ENCODE peak calls at places on chromosomes 6 and 20, in seven cellular contexts. One of them, this sample, is unnamed.

GRCh38 chr6:38068854-38069253 is 249.3 kb downstream of the ZFAND3 start:
- DNase-seq in body of pancreas: no peak
- DNase-seq in tibial nerve: peak
- DNase-seq in A549: no peak
- DNase-seq in IMR-90: no peak
- DNase-seq in esophagus muscularis mucosa: no peak
- DNase-seq in HepG2: no peak
- DNase-seq in this sample: no peak

GRCh38 chr20:46222521-46223007 is 85.7 kb downstream of the CDH22 start:
- DNase-seq in esophagus muscularis mucosa: no peak
- DNase-seq in HepG2: no peak
- DNase-seq in tibial nerve: no peak
- DNase-seq in A549: no peak
- DNase-seq in IMR-90: no peak
- DNase-seq in body of pancreas: peak
- DNase-seq in this sample: no peak

GRCh38 chr6:4344317-4344899 is 209.0 kb upstream of the ECI2 start:
- DNase-seq in HepG2: no peak
- DNase-seq in tibial nerve: no peak
- DNase-seq in IMR-90: no peak
- DNase-seq in esophagus muscularis mucosa: peak
- DNase-seq in A549: no peak
- DNase-seq in body of pancreas: no peak
- DNase-seq in this sample: peak

GRCh38 chr6:85096976-85097375 is 332.6 kb upstream of the TBX18 start:
- DNase-seq in body of pancreas: no peak
- DNase-seq in esophagus muscularis mucosa: peak
- DNase-seq in A549: no peak
- DNase-seq in HepG2: no peak
- DNase-seq in tibial nerve: no peak
- DNase-seq in IMR-90: no peak
- DNase-seq in this sample: no peak

GRCh38 chr6:105332576-105332975 is 70.3 kb downstream of the PREP start:
- DNase-seq in A549: no peak
- DNase-seq in IMR-90: no peak
- DNase-seq in tibial nerve: no peak
- DNase-seq in esophagus muscularis mucosa: no peak
- DNase-seq in body of pancreas: no peak
- DNase-seq in HepG2: no peak
- DNase-seq in this sample: no peak

GRCh38 chr6:101537917-101538316 is 144.4 kb downstream of the GRIK2 start:
- DNase-seq in A549: no peak
- DNase-seq in tibial nerve: no peak
- DNase-seq in HepG2: no peak
- DNase-seq in esophagus muscularis mucosa: no peak
- DNase-seq in IMR-90: peak
- DNase-seq in body of pancreas: no peak
- DNase-seq in this sample: no peak

GRCh38 chr6:35218456-35218855 is 4.7 kb downstream of the SCUBE3 start:
- DNase-seq in HepG2: no peak
- DNase-seq in A549: no peak
- DNase-seq in IMR-90: no peak
- DNase-seq in tibial nerve: no peak
- DNase-seq in esophagus muscularis mucosa: no peak
- DNase-seq in body of pancreas: no peak
- DNase-seq in this sample: no peak

GRCh38 chr20:45444050-45444449 is 25.5 kb upstream of the WFDC2 start:
- DNase-seq in esophagus muscularis mucosa: no peak
- DNase-seq in tibial nerve: no peak
- DNase-seq in IMR-90: no peak
- DNase-seq in HepG2: no peak
- DNase-seq in A549: no peak
- DNase-seq in body of pancreas: no peak
- DNase-seq in this sample: no peak

GRCh38 chr6:40860443-40860842 is 178.6 kb downstream of the UNC5CL start:
- DNase-seq in body of pancreas: no peak
- DNase-seq in esophagus muscularis mucosa: no peak
- DNase-seq in IMR-90: no peak
- DNase-seq in tibial nerve: no peak
- DNase-seq in HepG2: no peak
- DNase-seq in A549: no peak
- DNase-seq in this sample: peak

GRCh38 chr20:45890077-45890996 is 671 bp downstream of the NEURL2 start:
- DNase-seq in IMR-90: peak
- DNase-seq in A549: peak
- DNase-seq in body of pancreas: peak
- DNase-seq in tibial nerve: peak
- DNase-seq in esophagus muscularis mucosa: peak
- DNase-seq in HepG2: peak
- DNase-seq in this sample: no peak

GRCh38 chr20:2323051-2323450 is 27.2 kb downstream of the TGM3 start:
- DNase-seq in IMR-90: no peak
- DNase-seq in HepG2: no peak
- DNase-seq in A549: no peak
- DNase-seq in body of pancreas: no peak
- DNase-seq in esophagus muscularis mucosa: no peak
- DNase-seq in tibial nerve: no peak
- DNase-seq in this sample: no peak

GRCh38 chr20:32189691-32190607 is 17.6 kb downstream of the PLAGL2 start:
- DNase-seq in IMR-90: peak
- DNase-seq in esophagus muscularis mucosa: no peak
- DNase-seq in tibial nerve: peak
- DNase-seq in A549: no peak
- DNase-seq in HepG2: no peak
- DNase-seq in body of pancreas: peak
- DNase-seq in this sample: no peak

GRCh38 chr6:163964778-163965177 is 550.3 kb downstream of the QKI start:
- DNase-seq in A549: no peak
- DNase-seq in IMR-90: no peak
- DNase-seq in tibial nerve: no peak
- DNase-seq in body of pancreas: no peak
- DNase-seq in HepG2: no peak
- DNase-seq in esophagus muscularis mucosa: no peak
- DNase-seq in this sample: no peak
- TF ChIP-seq POLR2A in A549: no peak
- TF ChIP-seq POLR2A in IMR-90: no peak
- TF ChIP-seq POLR2A in tibial nerve: no peak
- TF ChIP-seq POLR2A in body of pancreas: no peak
- TF ChIP-seq POLR2A in HepG2: no peak
- TF ChIP-seq POLR2A in esophagus muscularis mucosa: no peak
- TF ChIP-seq POLR2A in this sample: no peak

GRCh38 chr6:111759413-111759835 is 113.8 kb downstream of the FYN start:
- DNase-seq in HepG2: no peak
- DNase-seq in tibial nerve: no peak
- DNase-seq in body of pancreas: no peak
- DNase-seq in esophagus muscularis mucosa: no peak
- DNase-seq in A549: no peak
- DNase-seq in IMR-90: peak
- DNase-seq in this sample: no peak

GRCh38 chr6:111761783-111762312 is 111.4 kb downstream of the FYN start:
- DNase-seq in body of pancreas: no peak
- DNase-seq in A549: no peak
- DNase-seq in tibial nerve: no peak
- DNase-seq in HepG2: no peak
- DNase-seq in esophagus muscularis mucosa: no peak
- DNase-seq in IMR-90: peak
- DNase-seq in this sample: no peak

GRCh38 chr6:111757342-111757741 is 115.9 kb downstream of the FYN start:
- DNase-seq in IMR-90: peak
- DNase-seq in tibial nerve: no peak
- DNase-seq in body of pancreas: no peak
- DNase-seq in esophagus muscularis mucosa: no peak
- DNase-seq in A549: no peak
- DNase-seq in HepG2: no peak
- DNase-seq in this sample: no peak

GRCh38 chr6:111759836-111760785 is 113.1 kb downstream of the FYN start:
- DNase-seq in body of pancreas: no peak
- DNase-seq in tibial nerve: no peak
- DNase-seq in A549: no peak
- DNase-seq in HepG2: no peak
- DNase-seq in IMR-90: peak
- DNase-seq in esophagus muscularis mucosa: no peak
- DNase-seq in this sample: no peak

DNA sequence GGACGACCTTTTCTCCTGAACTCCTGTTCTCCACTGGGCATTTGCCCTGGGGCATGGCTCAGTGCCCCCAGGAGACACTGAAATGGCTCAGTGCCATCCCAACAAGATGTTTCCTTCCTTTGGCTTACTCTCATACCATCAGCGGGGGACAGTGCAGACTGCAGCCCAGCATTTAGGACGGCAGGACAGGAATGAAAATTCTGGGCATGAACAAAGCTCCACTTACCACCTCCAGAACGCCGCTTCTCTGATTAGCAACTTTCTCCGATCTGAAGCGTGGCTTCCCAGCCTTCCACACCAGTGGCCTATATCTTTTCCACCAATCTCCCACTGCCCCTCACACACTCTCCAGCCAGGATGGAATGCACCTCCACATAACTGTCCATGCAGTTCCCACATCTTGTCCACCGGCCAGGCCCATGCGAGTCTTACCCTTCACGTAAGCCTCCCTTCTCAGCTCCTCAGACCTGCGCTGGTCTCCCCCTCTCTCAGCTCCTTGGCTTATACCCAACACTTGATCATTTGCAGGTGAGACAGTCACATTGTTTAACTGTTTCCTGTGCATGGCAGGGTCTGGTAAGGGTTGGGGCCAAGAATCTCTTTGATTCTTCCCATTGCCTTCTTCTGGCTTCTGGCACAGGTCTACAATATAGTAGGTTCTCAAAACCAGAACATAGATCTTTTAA is 114.5 kb downstream of the FYN start:
- DNase-seq in body of pancreas: no peak
- DNase-seq in A549: no peak
- DNase-seq in esophagus muscularis mucosa: no peak
- DNase-seq in tibial nerve: no peak
- DNase-seq in HepG2: no peak
- DNase-seq in IMR-90: no peak
- DNase-seq in this sample: no peak
- H3K27ac ChIP-seq in body of pancreas: peak
- H3K27ac ChIP-seq in A549: no peak
- H3K27ac ChIP-seq in esophagus muscularis mucosa: peak
- H3K27ac ChIP-seq in tibial nerve: peak
- H3K27ac ChIP-seq in HepG2: no peak
- H3K27ac ChIP-seq in IMR-90: peak
- H3K27ac ChIP-seq in this sample: peak

GRCh38 chr6:153856929-153857376 is 182.1 kb upstream of the OPRM1 start:
- DNase-seq in body of pancreas: no peak
- DNase-seq in esophagus muscularis mucosa: no peak
- DNase-seq in IMR-90: no peak
- DNase-seq in tibial nerve: no peak
- DNase-seq in HepG2: no peak
- DNase-seq in A549: no peak
- DNase-seq in this sample: no peak
- H3K4me3 ChIP-seq in body of pancreas: no peak
- H3K4me3 ChIP-seq in esophagus muscularis mucosa: no peak
- H3K4me3 ChIP-seq in IMR-90: no peak
- H3K4me3 ChIP-seq in tibial nerve: no peak
- H3K4me3 ChIP-seq in HepG2: no peak
- H3K4me3 ChIP-seq in A549: no peak
- H3K4me3 ChIP-seq in this sample: no peak

GRCh38 chr6:3232017-3232838 is 4.8 kb upstream of the TUBB2B start:
- DNase-seq in A549: no peak
- DNase-seq in IMR-90: no peak
- DNase-seq in esophagus muscularis mucosa: no peak
- DNase-seq in body of pancreas: no peak
- DNase-seq in tibial nerve: no peak
- DNase-seq in HepG2: no peak
- DNase-seq in this sample: no peak

GRCh38 chr6:3229566-3230274 is 2.3 kb upstream of the TUBB2B start:
- DNase-seq in tibial nerve: no peak
- DNase-seq in esophagus muscularis mucosa: no peak
- DNase-seq in body of pancreas: no peak
- DNase-seq in HepG2: no peak
- DNase-seq in IMR-90: no peak
- DNase-seq in A549: no peak
- DNase-seq in this sample: no peak

GRCh38 chr6:3230275-3231212 is 3.1 kb upstream of the TUBB2B start:
- DNase-seq in A549: no peak
- DNase-seq in HepG2: no peak
- DNase-seq in esophagus muscularis mucosa: no peak
- DNase-seq in tibial nerve: peak
- DNase-seq in body of pancreas: no peak
- DNase-seq in IMR-90: peak
- DNase-seq in this sample: no peak

GRCh38 chr6:3233321-3233720 is 5.9 kb upstream of the TUBB2B start:
- DNase-seq in body of pancreas: no peak
- DNase-seq in A549: no peak
- DNase-seq in HepG2: no peak
- DNase-seq in esophagus muscularis mucosa: no peak
- DNase-seq in IMR-90: no peak
- DNase-seq in tibial nerve: no peak
- DNase-seq in this sample: no peak

GRCh38 chr6:3231213-3232016 is 4.0 kb upstream of the TUBB2B start:
- DNase-seq in IMR-90: peak
- DNase-seq in body of pancreas: peak
- DNase-seq in HepG2: peak
- DNase-seq in A549: peak
- DNase-seq in esophagus muscularis mucosa: no peak
- DNase-seq in tibial nerve: peak
- DNase-seq in this sample: no peak
- TF ChIP-seq POLR2A in IMR-90: no peak
- TF ChIP-seq POLR2A in body of pancreas: peak
- TF ChIP-seq POLR2A in HepG2: peak
- TF ChIP-seq POLR2A in A549: peak
- TF ChIP-seq POLR2A in esophagus muscularis mucosa: no peak
- TF ChIP-seq POLR2A in tibial nerve: peak
- TF ChIP-seq POLR2A in this sample: no peak

GRCh38 chr6:72703093-72703492 is 81.2 kb downstream of the KCNQ5 start:
- DNase-seq in A549: no peak
- DNase-seq in IMR-90: no peak
- DNase-seq in esophagus muscularis mucosa: no peak
- DNase-seq in tibial nerve: no peak
- DNase-seq in HepG2: no peak
- DNase-seq in body of pancreas: no peak
- DNase-seq in this sample: no peak
- H3K27ac ChIP-seq in A549: no peak
- H3K27ac ChIP-seq in IMR-90: no peak
- H3K27ac ChIP-seq in esophagus muscularis mucosa: no peak
- H3K27ac ChIP-seq in tibial nerve: no peak
- H3K27ac ChIP-seq in HepG2: no peak
- H3K27ac ChIP-seq in body of pancreas: no peak
- H3K27ac ChIP-seq in this sample: no peak

GRCh38 chr6:64890609-64891008 is 816.4 kb downstream of the EYS start:
- DNase-seq in A549: no peak
- DNase-seq in tibial nerve: no peak
- DNase-seq in IMR-90: peak
- DNase-seq in body of pancreas: no peak
- DNase-seq in esophagus muscularis mucosa: no peak
- DNase-seq in HepG2: no peak
- DNase-seq in this sample: no peak
- H3K4me3 ChIP-seq in A549: no peak
- H3K4me3 ChIP-seq in tibial nerve: no peak
- H3K4me3 ChIP-seq in IMR-90: no peak
- H3K4me3 ChIP-seq in body of pancreas: no peak
- H3K4me3 ChIP-seq in esophagus muscularis mucosa: no peak
- H3K4me3 ChIP-seq in HepG2: no peak
- H3K4me3 ChIP-seq in this sample: no peak